ENCODE peak calls at places on chromosomes 2 and 18, in ten cellular contexts. E, N, L, X, H, Q, Y, O, V and Z are unnamed samples.

GRCh38 chr2:137865954-137866540 is 98.2 kb upstream of the HNMT start:
- DNase-seq in N (peak), H (no peak), L (peak), Q (peak), Y (peak), E (peak), O (no peak), X (peak), V (no peak), Z (peak)

GRCh38 chr2:181586569-181587076 is 70.3 kb downstream of the CERKL start:
- DNase-seq in E (no peak), H (no peak), O (no peak), Q (no peak), V (no peak), L (no peak), N (no peak), X (peak), Y (no peak), Z (no peak)

GRCh38 chr2:37849908-37850307 is 75.2 kb upstream of the RMDN2 start:
- DNase-seq in V (no peak), O (no peak), Q (no peak), L (no peak), H (no peak), E (no peak), X (no peak), Y (no peak), N (no peak), Z (no peak)

GRCh38 chr18:27363918-27364317 is 178.8 kb upstream of the CHST9 start:
- DNase-seq in L (no peak), Y (no peak), E (peak), V (no peak), N (peak), Q (peak), O (no peak), H (no peak), X (no peak), Z (no peak)

GRCh38 chr2:176325732-176326131 is 56.5 kb downstream of the MTX2 start:
- DNase-seq in O (no peak), H (no peak), Q (peak), L (no peak), N (peak), E (no peak), V (no peak), X (no peak), Y (no peak), Z (no peak)

GRCh38 chr2:169711751-169712509 is 17.7 kb downstream of the PHOSPHO2 start:
- DNase-seq in X (no peak), L (no peak), Y (no peak), Q (no peak), E (no peak), N (no peak), H (no peak), V (no peak), O (no peak), Z (no peak)

GRCh38 chr2:237631801-237632585 is 4.6 kb downstream of the LRRFIP1 start:
- DNase-seq in Y (no peak), H (no peak), Q (no peak), N (no peak), V (no peak), X (no peak), O (no peak), E (no peak), L (no peak), Z (no peak)

GRCh38 chr2:167191588-167191987 is 303.3 kb downstream of the XIRP2 start:
- DNase-seq in Q (no peak), H (no peak), O (no peak), N (peak), V (no peak), X (no peak), Y (peak), E (no peak), L (no peak), Z (no peak)

GRCh38 chr18:11154369-11154982 is 5.1 kb upstream of the PIEZO2 start:
- DNase-seq in E (peak), L (no peak), V (no peak), N (peak), Q (peak), Y (peak), H (no peak), O (no peak), X (peak), Z (peak)

GRCh38 chr2:192087398-192087958 is 107.3 kb downstream of the TMEFF2 start:
- DNase-seq in V (no peak), L (no peak), X (no peak), Q (no peak), Y (no peak), H (no peak), E (no peak), O (no peak), N (no peak), Z (no peak)

GRCh38 chr2:85276571-85277121 is 51.1 kb downstream of the TGOLN2 start:
- DNase-seq in O (no peak), V (no peak), H (no peak), X (no peak), N (no peak), Q (no peak), L (peak), Y (no peak), E (no peak), Z (no peak)

GRCh38 chr2:113920996-113921395 is 31.1 kb downstream of the ACTR3 start:
- DNase-seq in L (no peak), Q (no peak), Y (peak), E (no peak), V (no peak), H (no peak), X (no peak), N (no peak), O (no peak), Z (no peak)

GRCh38 chr18:74184875-74185274 is 36.6 kb downstream of the TIMM21 start:
- DNase-seq in X (no peak), Y (no peak), V (no peak), L (no peak), N (no peak), Q (no peak), H (no peak), E (no peak), O (no peak), Z (no peak)

GRCh38 chr2:205453200-205453599 is 229.1 kb upstream of the NRP2 start:
- DNase-seq in E (no peak), Y (no peak), O (no peak), X (no peak), H (no peak), Q (no peak), V (no peak), N (no peak), L (no peak), Z (no peak)

GRCh38 chr2:190837991-190838390 is 42.6 kb upstream of the GLS start:
- DNase-seq in L (no peak), N (peak), X (no peak), Q (no peak), Y (no peak), O (no peak), H (no peak), V (no peak), E (no peak), Z (no peak)

GRCh38 chr2:150293771-150294170 is 193.7 kb downstream of the RND3 start:
- DNase-seq in V (no peak), N (no peak), Y (no peak), E (no peak), X (no peak), H (no peak), Q (no peak), L (no peak), O (no peak), Z (no peak)

GRCh38 chr2:229784791-229785190 is 70.4 kb upstream of the DNER start:
- DNase-seq in Q (no peak), Y (peak), X (no peak), E (no peak), O (no peak), N (peak), V (no peak), H (no peak), L (no peak), Z (no peak)

GRCh38 chr2:152925540-152926448 is 207.4 kb downstream of the ARL6IP6 start:
- DNase-seq in L (peak), Y (no peak), E (peak), V (no peak), N (peak), O (no peak), Q (peak), X (peak), H (peak), Z (no peak)

GRCh38 chr2:20635698-20636584 is 15.0 kb downstream of the HS1BP3 start:
- DNase-seq in H (peak), V (peak), N (peak), O (peak), Y (peak), Q (peak), E (peak), L (peak), X (peak), Z (peak)

GRCh38 chr2:71716697-71717624 is 263.6 kb downstream of the DYSF start:
- DNase-seq in H (peak), Y (peak), V (peak), N (peak), X (no peak), L (no peak), E (no peak), Q (peak), O (peak), Z (peak)

GRCh38 chr2:121242175-121242875 is 42.7 kb downstream of the TFCP2L1 start:
- DNase-seq in O (peak), Q (no peak), H (no peak), N (no peak), X (no peak), V (no peak), Y (no peak), L (no peak), E (no peak), Z (no peak)

GRCh38 chr2:4255491-4255890 is 552.1 kb downstream of the DCDC2C start:
- DNase-seq in V (no peak), X (no peak), Y (no peak), L (no peak), O (no peak), E (no peak), H (no peak), Q (peak), N (no peak), Z (no peak)

GRCh38 chr18:46915800-46916550 is 1.3 kb downstream of the PIAS2 start:
- DNase-seq in X (no peak), L (no peak), H (no peak), O (no peak), E (no peak), Y (peak), Q (no peak), N (no peak), V (no peak), Z (no peak)

GRCh38 chr2:222747526-222748160 is 76.2 kb downstream of the MOGAT1 start:
- DNase-seq in L (no peak), V (no peak), E (no peak), X (peak), O (no peak), N (no peak), H (no peak), Q (no peak), Y (no peak), Z (no peak)

GRCh38 chr2:233098615-233099014 is 38.5 kb downstream of the INPP5D start:
- DNase-seq in E (peak), L (no peak), X (no peak), Q (peak), H (no peak), N (peak), Y (peak), V (no peak), O (no peak), Z (no peak)
- TF ChIP-seq CTCF in E (peak), L (no peak), X (no peak), Q (peak), H (no peak), N (peak), Y (peak), V (no peak), O (peak), Z (peak)

GRCh38 chr2:63977904-63978303 is 41.3 kb downstream of the VPS54 start:
- DNase-seq in N (no peak), X (peak), Y (no peak), H (no peak), E (no peak), O (no peak), L (no peak), V (no peak), Q (no peak), Z (no peak)
- H3K4me3 ChIP-seq in N (no peak), X (no peak), Y (no peak), H (no peak), E (no peak), O (no peak), L (no peak), V (no peak), Q (no peak), Z (no peak)

GRCh38 chr2:31429040-31429439 is 14.5 kb upstream of the XDH start:
- DNase-seq in N (no peak), X (no peak), E (no peak), O (no peak), L (no peak), V (no peak), H (no peak), Y (no peak), Q (no peak), Z (no peak)

GRCh38 chr2:31429759-31430438 is 15.4 kb upstream of the XDH start:
- DNase-seq in Q (no peak), L (no peak), E (no peak), H (no peak), N (no peak), O (no peak), Y (peak), V (no peak), X (peak), Z (no peak)

GRCh38 chr2:31426096-31426495 is 11.6 kb upstream of the XDH start:
- DNase-seq in O (no peak), Y (no peak), X (no peak), N (no peak), H (no peak), E (no peak), Q (no peak), L (no peak), V (peak), Z (no peak)

GRCh38 chr2:31430439-31431165 is 16.1 kb upstream of the XDH start:
- DNase-seq in H (no peak), O (no peak), V (no peak), Y (no peak), L (no peak), X (no peak), N (no peak), Q (no peak), E (no peak), Z (no peak)

DNA sequence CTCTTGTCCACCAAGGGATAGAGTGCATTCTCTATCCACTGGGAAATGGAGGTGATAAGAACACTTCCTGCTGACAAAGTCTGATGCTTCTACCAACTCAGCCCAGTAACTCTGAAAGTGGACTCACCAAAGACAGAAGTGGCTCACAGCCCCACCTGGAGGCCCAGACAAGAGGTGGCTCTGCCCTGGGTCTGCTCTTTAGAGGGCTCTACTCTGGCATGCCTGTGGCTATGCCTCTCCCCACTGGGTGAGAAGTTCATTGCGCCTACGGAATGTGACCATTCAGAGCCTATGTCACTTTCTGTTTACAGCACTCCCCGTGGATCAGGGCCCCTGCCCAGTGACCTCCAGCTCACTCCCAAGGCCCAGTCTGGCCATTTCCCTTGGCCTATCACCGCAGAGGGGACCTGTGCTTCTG is 13.5 kb upstream of the XDH start:
- DNase-seq in O (no peak), Q (no peak), N (peak), L (no peak), X (peak), H (no peak), V (no peak), E (no peak), Y (peak), Z (no peak)
- TF ChIP-seq CTCF in O (no peak), Q (peak), N (peak), L (no peak), X (no peak), H (no peak), V (no peak), E (no peak), Y (peak), Z (peak)

GRCh38 chr2:69177785-69178636 is 165.0 kb downstream of the ANTXR1 start:
- DNase-seq in O (peak), Y (peak), L (peak), H (peak), V (peak), E (peak), Q (peak), N (peak), X (no peak), Z (peak)
- H3K4me3 ChIP-seq in O (peak), Y (no peak), L (no peak), H (peak), V (no peak), E (no peak), Q (no peak), N (peak), X (no peak), Z (peak)